ENCODE peak calls at places on chromosomes 1 and 21, in ten cellular contexts. One of them, this sample, is unnamed.

GRCh38 chr1:81305997-81306452 is 494.7 kb upstream of the ADGRL2 start:
- DNase-seq in stomach: no peak
- DNase-seq in CD4-positive, alpha-beta memory T cell: no peak
- DNase-seq in kidney epithelial cell: peak; percentile 25
- DNase-seq in CD8-positive, alpha-beta memory T cell: no peak
- DNase-seq in hepatocyte: peak; percentile 75
- DNase-seq in colonic mucosa: peak; percentile 23
- DNase-seq in heart left ventricle: peak; percentile 19
- DNase-seq in endothelial cell of umbilical vein: peak; percentile 65
- DNase-seq in IMR-90: peak; percentile 54
- DNase-seq in this sample: no peak

GRCh38 chr21:14403681-14404318 is 20.9 kb upstream of the HSPA13 start:
- DNase-seq in stomach: no peak
- DNase-seq in CD4-positive, alpha-beta memory T cell: peak; percentile 32
- DNase-seq in kidney epithelial cell: no peak
- DNase-seq in CD8-positive, alpha-beta memory T cell: no peak
- DNase-seq in hepatocyte: peak; percentile 47
- DNase-seq in colonic mucosa: no peak
- DNase-seq in heart left ventricle: no peak
- DNase-seq in endothelial cell of umbilical vein: peak; percentile 45
- DNase-seq in IMR-90: peak; percentile 45
- DNase-seq in this sample: no peak

GRCh38 chr1:53693773-53694717 is 44.9 kb downstream of the GLIS1 start:
- DNase-seq in stomach: no peak
- DNase-seq in CD4-positive, alpha-beta memory T cell: no peak
- DNase-seq in kidney epithelial cell: no peak
- DNase-seq in CD8-positive, alpha-beta memory T cell: no peak
- DNase-seq in hepatocyte: no peak
- DNase-seq in colonic mucosa: no peak
- DNase-seq in heart left ventricle: no peak
- DNase-seq in endothelial cell of umbilical vein: no peak
- DNase-seq in IMR-90: peak; percentile 44
- DNase-seq in this sample: peak; percentile 31

GRCh38 chr1:175620380-175620779 is 123.0 kb downstream of the TNR start:
- DNase-seq in stomach: no peak
- DNase-seq in CD4-positive, alpha-beta memory T cell: no peak
- DNase-seq in kidney epithelial cell: no peak
- DNase-seq in CD8-positive, alpha-beta memory T cell: no peak
- DNase-seq in hepatocyte: no peak
- DNase-seq in colonic mucosa: no peak
- DNase-seq in heart left ventricle: no peak
- DNase-seq in endothelial cell of umbilical vein: no peak
- DNase-seq in IMR-90: no peak
- DNase-seq in this sample: no peak

GRCh38 chr1:70140894-70141293 is 64.5 kb downstream of the LRRC40 start:
- DNase-seq in stomach: no peak
- DNase-seq in CD4-positive, alpha-beta memory T cell: no peak
- DNase-seq in kidney epithelial cell: no peak
- DNase-seq in CD8-positive, alpha-beta memory T cell: no peak
- DNase-seq in hepatocyte: peak; percentile 13
- DNase-seq in colonic mucosa: no peak
- DNase-seq in heart left ventricle: no peak
- DNase-seq in endothelial cell of umbilical vein: no peak
- DNase-seq in IMR-90: peak; percentile 25
- DNase-seq in this sample: no peak

GRCh38 chr1:78792756-78793155 is 143.1 kb downstream of the IFI44 start:
- DNase-seq in stomach: no peak
- DNase-seq in CD4-positive, alpha-beta memory T cell: no peak
- DNase-seq in kidney epithelial cell: no peak
- DNase-seq in CD8-positive, alpha-beta memory T cell: no peak
- DNase-seq in hepatocyte: no peak
- DNase-seq in colonic mucosa: no peak
- DNase-seq in heart left ventricle: no peak
- DNase-seq in endothelial cell of umbilical vein: no peak
- DNase-seq in IMR-90: no peak
- DNase-seq in this sample: no peak

GRCh38 chr1:170692866-170693575 is 29.1 kb downstream of the PRRX1 start:
- DNase-seq in stomach: no peak
- DNase-seq in CD4-positive, alpha-beta memory T cell: no peak
- DNase-seq in kidney epithelial cell: no peak
- DNase-seq in CD8-positive, alpha-beta memory T cell: no peak
- DNase-seq in hepatocyte: no peak
- DNase-seq in colonic mucosa: no peak
- DNase-seq in heart left ventricle: no peak
- DNase-seq in endothelial cell of umbilical vein: peak; percentile 64
- DNase-seq in IMR-90: peak; percentile 91
- DNase-seq in this sample: no peak

GRCh38 chr1:185541861-185542260 is 192.3 kb upstream of the HMCN1 start:
- DNase-seq in stomach: no peak
- DNase-seq in CD4-positive, alpha-beta memory T cell: no peak
- DNase-seq in kidney epithelial cell: no peak
- DNase-seq in CD8-positive, alpha-beta memory T cell: no peak
- DNase-seq in hepatocyte: no peak
- DNase-seq in colonic mucosa: no peak
- DNase-seq in heart left ventricle: no peak
- DNase-seq in endothelial cell of umbilical vein: no peak
- DNase-seq in IMR-90: peak; percentile 65
- DNase-seq in this sample: no peak

GRCh38 chr1:155983191-155984023 is 5.1 kb upstream of the ARHGEF2 start:
- DNase-seq in stomach: no peak
- DNase-seq in CD4-positive, alpha-beta memory T cell: no peak
- DNase-seq in kidney epithelial cell: no peak
- DNase-seq in CD8-positive, alpha-beta memory T cell: no peak
- DNase-seq in hepatocyte: peak; percentile 76
- DNase-seq in colonic mucosa: no peak
- DNase-seq in heart left ventricle: peak; percentile 83
- DNase-seq in endothelial cell of umbilical vein: no peak
- DNase-seq in IMR-90: peak; percentile 99
- DNase-seq in this sample: peak; percentile 69

GRCh38 chr1:39563669-39564068 is 12.9 kb downstream of the PABPC4 start:
- DNase-seq in stomach: no peak
- DNase-seq in CD4-positive, alpha-beta memory T cell: no peak
- DNase-seq in kidney epithelial cell: no peak
- DNase-seq in CD8-positive, alpha-beta memory T cell: no peak
- DNase-seq in hepatocyte: no peak
- DNase-seq in colonic mucosa: no peak
- DNase-seq in heart left ventricle: no peak
- DNase-seq in endothelial cell of umbilical vein: no peak
- DNase-seq in IMR-90: no peak
- DNase-seq in this sample: no peak

GRCh38 chr1:39564340-39564739 is 12.2 kb downstream of the PABPC4 start:
- DNase-seq in stomach: peak; percentile 37
- DNase-seq in CD4-positive, alpha-beta memory T cell: no peak
- DNase-seq in kidney epithelial cell: no peak
- DNase-seq in CD8-positive, alpha-beta memory T cell: no peak
- DNase-seq in hepatocyte: no peak
- DNase-seq in colonic mucosa: no peak
- DNase-seq in heart left ventricle: peak; percentile 27
- DNase-seq in endothelial cell of umbilical vein: no peak
- DNase-seq in IMR-90: no peak
- DNase-seq in this sample: no peak

GRCh38 chr1:39564941-39565340 is 11.6 kb downstream of the PABPC4 start:
- DNase-seq in stomach: no peak
- DNase-seq in CD4-positive, alpha-beta memory T cell: no peak
- DNase-seq in kidney epithelial cell: no peak
- DNase-seq in CD8-positive, alpha-beta memory T cell: no peak
- DNase-seq in hepatocyte: no peak
- DNase-seq in colonic mucosa: no peak
- DNase-seq in heart left ventricle: no peak
- DNase-seq in endothelial cell of umbilical vein: no peak
- DNase-seq in IMR-90: no peak
- DNase-seq in this sample: no peak

GRCh38 chr1:39562886-39563285 is 13.7 kb downstream of the PABPC4 start:
- DNase-seq in stomach: no peak
- DNase-seq in CD4-positive, alpha-beta memory T cell: no peak
- DNase-seq in kidney epithelial cell: no peak
- DNase-seq in CD8-positive, alpha-beta memory T cell: no peak
- DNase-seq in hepatocyte: no peak
- DNase-seq in colonic mucosa: no peak
- DNase-seq in heart left ventricle: no peak
- DNase-seq in endothelial cell of umbilical vein: no peak
- DNase-seq in IMR-90: no peak
- DNase-seq in this sample: no peak

GRCh38 chr1:39561321-39561720 is 15.3 kb downstream of the PABPC4 start:
- DNase-seq in stomach: no peak
- DNase-seq in CD4-positive, alpha-beta memory T cell: no peak
- DNase-seq in kidney epithelial cell: no peak
- DNase-seq in CD8-positive, alpha-beta memory T cell: no peak
- DNase-seq in hepatocyte: no peak
- DNase-seq in colonic mucosa: no peak
- DNase-seq in heart left ventricle: no peak
- DNase-seq in endothelial cell of umbilical vein: no peak
- DNase-seq in IMR-90: no peak
- DNase-seq in this sample: no peak
- H3K36me3 ChIP-seq in stomach: peaks cover 81% of the 10 kb centered on the region
- H3K36me3 ChIP-seq in CD4-positive, alpha-beta memory T cell: peaks cover 55% of the 10 kb centered on the region
- H3K36me3 ChIP-seq in kidney epithelial cell: peaks cover 4% of the 10 kb centered on the region
- H3K36me3 ChIP-seq in CD8-positive, alpha-beta memory T cell: peaks cover 60% of the 10 kb centered on the region
- H3K36me3 ChIP-seq in hepatocyte: peaks cover 5% of the 10 kb centered on the region
- H3K36me3 ChIP-seq in colonic mucosa: peaks cover 27% of the 10 kb centered on the region
- H3K36me3 ChIP-seq in heart left ventricle: peaks cover 73% of the 10 kb centered on the region
- H3K36me3 ChIP-seq in endothelial cell of umbilical vein: peaks cover 51% of the 10 kb centered on the region
- H3K36me3 ChIP-seq in IMR-90: peaks cover 51% of the 10 kb centered on the region
- H3K36me3 ChIP-seq in this sample: peaks cover 17% of the 10 kb centered on the region

DNA sequence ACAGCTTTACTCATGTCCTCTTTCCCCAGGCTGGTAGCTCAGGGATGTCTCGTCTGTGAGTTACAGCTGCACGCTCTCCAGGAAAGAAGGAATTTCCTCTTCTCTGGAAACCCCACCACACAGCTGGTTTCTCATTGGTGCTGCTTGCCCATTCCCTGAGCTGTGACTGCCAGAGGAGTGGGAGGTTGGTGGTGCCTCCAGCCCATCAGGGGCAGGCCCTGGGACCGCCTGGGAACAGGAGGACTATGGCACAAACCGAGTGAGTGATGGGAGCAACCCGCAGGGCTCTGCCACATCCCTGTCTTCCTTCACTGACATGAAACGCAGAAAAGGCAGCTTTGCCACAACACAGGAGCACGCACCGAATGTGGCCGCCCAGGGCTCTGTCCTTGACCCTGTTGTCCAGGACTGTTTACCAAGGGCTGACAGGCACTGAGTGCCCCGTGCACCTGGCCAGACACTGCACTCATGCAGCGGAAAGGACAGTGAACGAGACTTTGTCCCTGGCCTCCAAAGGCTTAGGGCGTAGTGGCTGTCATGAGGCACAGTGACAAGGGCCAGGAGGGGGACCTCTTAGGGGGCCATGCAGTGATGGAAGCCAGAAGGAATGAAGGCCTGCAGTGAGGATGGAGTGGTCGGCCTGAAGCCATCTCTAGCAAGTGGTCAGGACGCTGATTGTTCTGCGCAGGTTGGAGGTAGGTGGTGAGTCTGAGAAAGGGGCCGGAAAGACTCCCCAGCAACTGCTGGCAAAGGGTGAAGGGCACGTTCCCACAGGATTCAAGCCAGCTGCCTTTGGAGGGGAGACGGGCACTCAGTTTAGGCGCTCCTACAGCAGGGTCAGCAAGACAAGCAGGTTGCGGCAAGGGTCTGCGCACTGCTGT is 1.7 kb upstream of the CCNL2 start:
- DNase-seq in stomach: no peak
- DNase-seq in CD4-positive, alpha-beta memory T cell: no peak
- DNase-seq in kidney epithelial cell: no peak
- DNase-seq in CD8-positive, alpha-beta memory T cell: no peak
- DNase-seq in hepatocyte: peak; percentile 38
- DNase-seq in colonic mucosa: no peak
- DNase-seq in heart left ventricle: no peak
- DNase-seq in endothelial cell of umbilical vein: no peak
- DNase-seq in IMR-90: peak; percentile 23
- DNase-seq in this sample: no peak
- H3K36me3 ChIP-seq in stomach: peaks cover 74% of the 10 kb centered on the region
- H3K36me3 ChIP-seq in CD4-positive, alpha-beta memory T cell: peaks cover 55% of the 10 kb centered on the region
- H3K36me3 ChIP-seq in kidney epithelial cell: peaks cover 9% of the 10 kb centered on the region
- H3K36me3 ChIP-seq in CD8-positive, alpha-beta memory T cell: peaks cover 58% of the 10 kb centered on the region
- H3K36me3 ChIP-seq in hepatocyte: no peaks in the 10 kb centered on the region
- H3K36me3 ChIP-seq in colonic mucosa: peaks cover 13% of the 10 kb centered on the region
- H3K36me3 ChIP-seq in heart left ventricle: peaks cover 76% of the 10 kb centered on the region
- H3K36me3 ChIP-seq in endothelial cell of umbilical vein: peaks cover 30% of the 10 kb centered on the region
- H3K36me3 ChIP-seq in IMR-90: peaks cover 53% of the 10 kb centered on the region
- H3K36me3 ChIP-seq in this sample: no peaks in the 10 kb centered on the region

GRCh38 chr1:7684861-7685635 is 86.0 kb upstream of the VAMP3 start:
- DNase-seq in stomach: no peak
- DNase-seq in CD4-positive, alpha-beta memory T cell: no peak
- DNase-seq in kidney epithelial cell: no peak
- DNase-seq in CD8-positive, alpha-beta memory T cell: peak; percentile 15
- DNase-seq in hepatocyte: no peak
- DNase-seq in colonic mucosa: no peak
- DNase-seq in heart left ventricle: no peak
- DNase-seq in endothelial cell of umbilical vein: no peak
- DNase-seq in IMR-90: no peak
- DNase-seq in this sample: peak; percentile 37
- H3K36me3 ChIP-seq in stomach: no peaks in the 10 kb centered on the region
- H3K36me3 ChIP-seq in CD4-positive, alpha-beta memory T cell: no peaks in the 10 kb centered on the region
- H3K36me3 ChIP-seq in kidney epithelial cell: no peaks in the 10 kb centered on the region
- H3K36me3 ChIP-seq in CD8-positive, alpha-beta memory T cell: no peaks in the 10 kb centered on the region
- H3K36me3 ChIP-seq in hepatocyte: no peaks in the 10 kb centered on the region
- H3K36me3 ChIP-seq in colonic mucosa: no peaks in the 10 kb centered on the region
- H3K36me3 ChIP-seq in heart left ventricle: no peaks in the 10 kb centered on the region
- H3K36me3 ChIP-seq in endothelial cell of umbilical vein: no peaks in the 10 kb centered on the region
- H3K36me3 ChIP-seq in IMR-90: no peaks in the 10 kb centered on the region
- H3K36me3 ChIP-seq in this sample: no peaks in the 10 kb centered on the region

GRCh38 chr1:227766015-227766634 is 30.9 kb downstream of the SNAP47 start:
- DNase-seq in stomach: peak; percentile 60
- DNase-seq in CD4-positive, alpha-beta memory T cell: peak; percentile 83
- DNase-seq in kidney epithelial cell: no peak
- DNase-seq in CD8-positive, alpha-beta memory T cell: peak; percentile 96
- DNase-seq in hepatocyte: peak; percentile 43
- DNase-seq in colonic mucosa: peak; percentile 48
- DNase-seq in heart left ventricle: no peak
- DNase-seq in endothelial cell of umbilical vein: no peak
- DNase-seq in IMR-90: peak; percentile 33
- DNase-seq in this sample: peak; percentile 88
- H3K36me3 ChIP-seq in stomach: peaks cover 79% of the 10 kb centered on the region
- H3K36me3 ChIP-seq in CD4-positive, alpha-beta memory T cell: no peaks in the 10 kb centered on the region
- H3K36me3 ChIP-seq in kidney epithelial cell: peaks cover 3% of the 10 kb centered on the region
- H3K36me3 ChIP-seq in CD8-positive, alpha-beta memory T cell: no peaks in the 10 kb centered on the region
- H3K36me3 ChIP-seq in hepatocyte: peaks cover 3% of the 10 kb centered on the region
- H3K36me3 ChIP-seq in colonic mucosa: no peaks in the 10 kb centered on the region
- H3K36me3 ChIP-seq in heart left ventricle: peaks cover 55% of the 10 kb centered on the region
- H3K36me3 ChIP-seq in endothelial cell of umbilical vein: peaks cover 25% of the 10 kb centered on the region
- H3K36me3 ChIP-seq in IMR-90: peaks cover 37% of the 10 kb centered on the region
- H3K36me3 ChIP-seq in this sample: peaks cover 3% of the 10 kb centered on the region

GRCh38 chr1:46400398-46400797 is 6.3 kb downstream of the FAAH start:
- DNase-seq in stomach: no peak
- DNase-seq in CD4-positive, alpha-beta memory T cell: no peak
- DNase-seq in kidney epithelial cell: no peak
- DNase-seq in CD8-positive, alpha-beta memory T cell: no peak
- DNase-seq in hepatocyte: no peak
- DNase-seq in colonic mucosa: peak; percentile 59
- DNase-seq in heart left ventricle: no peak
- DNase-seq in endothelial cell of umbilical vein: no peak
- DNase-seq in IMR-90: no peak
- DNase-seq in this sample: peak; percentile 30
- H3K36me3 ChIP-seq in stomach: peaks cover 15% of the 10 kb centered on the region
- H3K36me3 ChIP-seq in CD4-positive, alpha-beta memory T cell: no peaks in the 10 kb centered on the region
- H3K36me3 ChIP-seq in kidney epithelial cell: no peaks in the 10 kb centered on the region
- H3K36me3 ChIP-seq in CD8-positive, alpha-beta memory T cell: no peaks in the 10 kb centered on the region
- H3K36me3 ChIP-seq in hepatocyte: no peaks in the 10 kb centered on the region
- H3K36me3 ChIP-seq in colonic mucosa: no peaks in the 10 kb centered on the region
- H3K36me3 ChIP-seq in heart left ventricle: no peaks in the 10 kb centered on the region
- H3K36me3 ChIP-seq in endothelial cell of umbilical vein: no peaks in the 10 kb centered on the region
- H3K36me3 ChIP-seq in IMR-90: no peaks in the 10 kb centered on the region
- H3K36me3 ChIP-seq in this sample: no peaks in the 10 kb centered on the region

GRCh38 chr1:230844561-230844960 is 23.8 kb downstream of the C1orf198 start:
- DNase-seq in stomach: no peak
- DNase-seq in CD4-positive, alpha-beta memory T cell: no peak
- DNase-seq in kidney epithelial cell: no peak
- DNase-seq in CD8-positive, alpha-beta memory T cell: no peak
- DNase-seq in hepatocyte: no peak
- DNase-seq in colonic mucosa: no peak
- DNase-seq in heart left ventricle: no peak
- DNase-seq in endothelial cell of umbilical vein: no peak
- DNase-seq in IMR-90: no peak
- DNase-seq in this sample: no peak
- H3K36me3 ChIP-seq in stomach: peaks cover 56% of the 10 kb centered on the region
- H3K36me3 ChIP-seq in CD4-positive, alpha-beta memory T cell: no peaks in the 10 kb centered on the region
- H3K36me3 ChIP-seq in kidney epithelial cell: no peaks in the 10 kb centered on the region
- H3K36me3 ChIP-seq in CD8-positive, alpha-beta memory T cell: no peaks in the 10 kb centered on the region
- H3K36me3 ChIP-seq in hepatocyte: no peaks in the 10 kb centered on the region
- H3K36me3 ChIP-seq in colonic mucosa: no peaks in the 10 kb centered on the region
- H3K36me3 ChIP-seq in heart left ventricle: peaks cover 44% of the 10 kb centered on the region
- H3K36me3 ChIP-seq in endothelial cell of umbilical vein: peaks cover 8% of the 10 kb centered on the region
- H3K36me3 ChIP-seq in IMR-90: peaks cover 36% of the 10 kb centered on the region
- H3K36me3 ChIP-seq in this sample: no peaks in the 10 kb centered on the region